ENCODE peak calls at places on chromosomes 7 and 10, in six cellular contexts. P, V, C, F, N and B are unnamed samples. For H3K9me3, the result is how much of the 10 kb centered on the place peaks cover.

GRCh38 chr10:67241435-67241834 is 315.6 kb downstream of the LRRTM3 start:
- DNase-seq in F (no peak), C (no peak), P (no peak), V (no peak), N (no peak), B (no peak)

GRCh38 chr10:200405-200804 is 65.2 kb downstream of the ZMYND11 start:
- DNase-seq in F (no peak), N (no peak), P (no peak), V (peak), C (no peak), B (no peak)

GRCh38 chr7:111112439-111112838 is 21.5 kb downstream of the LRRN3 start:
- DNase-seq in P (no peak), F (no peak), C (no peak), N (no peak), V (no peak), B (no peak)

GRCh38 chr7:41476117-41476803 is 226.6 kb downstream of the INHBA start:
- DNase-seq in F (no peak), V (no peak), C (no peak), P (no peak), N (no peak), B (no peak)

GRCh38 chr7:78099715-78100477 is 301.3 kb downstream of the PHTF2 start:
- DNase-seq in P (no peak), C (no peak), F (no peak), V (no peak), N (no peak), B (no peak)

GRCh38 chr7:525740-526139 is 6.1 kb upstream of the PDGFA start:
- DNase-seq in C (no peak), V (peak), P (peak), N (no peak), F (no peak), B (no peak)

GRCh38 chr10:23073527-23073926 is 21.9 kb upstream of the MSRB2 start:
- DNase-seq in C (no peak), P (no peak), F (no peak), N (no peak), V (no peak), B (no peak)

GRCh38 chr7:117270371-117270770 is 52.5 kb downstream of the WNT2 start:
- DNase-seq in F (no peak), P (no peak), V (no peak), N (no peak), C (no peak), B (no peak)

GRCh38 chr10:118304521-118304920 is 37.6 kb downstream of the FAM204A start:
- DNase-seq in P (no peak), N (no peak), F (no peak), V (no peak), C (no peak), B (no peak)

GRCh38 chr7:150966002-150966401 is 12.1 kb downstream of the KCNH2 start:
- DNase-seq in C (no peak), N (no peak), V (no peak), F (no peak), P (peak), B (no peak)

GRCh38 chr7:45163692-45164052 is 6.1 kb downstream of the RAMP3 start:
- DNase-seq in V (no peak), N (no peak), C (no peak), F (no peak), P (no peak), B (no peak)

GRCh38 chr7:108441392-108441955 is 14.8 kb downstream of the NRCAM start:
- DNase-seq in P (no peak), C (no peak), F (no peak), V (no peak), N (no peak), B (no peak)

GRCh38 chr7:76155938-76156337 is 45.8 kb upstream of the SRRM3 start:
- DNase-seq in C (peak), N (no peak), F (peak), V (peak), P (peak), B (no peak)

GRCh38 chr7:40221836-40222235 is 87.0 kb downstream of the SUGCT start:
- DNase-seq in C (no peak), N (no peak), F (no peak), V (peak), P (no peak), B (no peak)

GRCh38 chr10:27637601-27638000 is 108.0 kb downstream of the MKX start:
- DNase-seq in P (no peak), V (peak), C (no peak), N (no peak), F (no peak), B (no peak)
- H3K9me3 ChIP-seq in P (under half), V (under half), C (under half), N (under half), F (under half), B (under half)

GRCh38 chr10:109174526-109174925 is 748.8 kb downstream of the XPNPEP1 start:
- DNase-seq in C (no peak), N (no peak), P (no peak), F (no peak), V (no peak), B (no peak)
- H3K9me3 ChIP-seq in C (under half), N (under half), P (under half), F (under half), V (under half), B (under half)

GRCh38 chr7:95373323-95373722 is 22.9 kb downstream of the PON3 start:
- DNase-seq in N (no peak), P (no peak), V (no peak), F (no peak), C (no peak), B (no peak)

GRCh38 chr7:95375591-95376294 is 20.4 kb downstream of the PON3 start:
- DNase-seq in F (no peak), P (no peak), C (no peak), N (no peak), V (no peak), B (no peak)

GRCh38 chr7:95376632-95377380 is 19.4 kb downstream of the PON3 start:
- DNase-seq in F (no peak), P (no peak), N (no peak), C (no peak), V (no peak), B (no peak)
- H3K9me3 ChIP-seq in F (under half), P (under half), N (under half), C (under half), V (under half), B (under half)

DNA sequence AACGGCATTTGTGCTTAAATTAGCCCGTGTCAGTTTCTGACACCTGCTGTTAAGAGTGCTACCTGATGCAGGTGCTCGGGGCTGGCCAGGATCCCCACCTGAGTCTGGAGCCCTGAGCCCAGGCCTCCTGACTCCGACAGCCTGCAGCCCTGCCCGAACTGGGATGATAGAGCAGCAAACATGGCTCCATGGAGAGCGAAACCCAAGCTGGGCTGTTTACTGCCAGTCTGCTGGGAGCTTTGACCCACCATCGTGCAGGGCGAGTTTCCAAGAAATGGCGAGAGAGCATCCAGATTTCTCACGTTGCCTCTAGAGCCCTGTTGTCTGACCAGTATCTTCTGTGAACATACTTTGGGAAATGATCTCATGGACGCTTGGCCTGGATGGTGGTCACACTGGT is 66.2 kb downstream of the MGMT start:
- DNase-seq in P (no peak), F (no peak), N (no peak), V (no peak), C (no peak), B (no peak)
- H3K9me3 ChIP-seq in P (under half), F (under half), N (under half), V (under half), C (under half), B (under half)

DNA sequence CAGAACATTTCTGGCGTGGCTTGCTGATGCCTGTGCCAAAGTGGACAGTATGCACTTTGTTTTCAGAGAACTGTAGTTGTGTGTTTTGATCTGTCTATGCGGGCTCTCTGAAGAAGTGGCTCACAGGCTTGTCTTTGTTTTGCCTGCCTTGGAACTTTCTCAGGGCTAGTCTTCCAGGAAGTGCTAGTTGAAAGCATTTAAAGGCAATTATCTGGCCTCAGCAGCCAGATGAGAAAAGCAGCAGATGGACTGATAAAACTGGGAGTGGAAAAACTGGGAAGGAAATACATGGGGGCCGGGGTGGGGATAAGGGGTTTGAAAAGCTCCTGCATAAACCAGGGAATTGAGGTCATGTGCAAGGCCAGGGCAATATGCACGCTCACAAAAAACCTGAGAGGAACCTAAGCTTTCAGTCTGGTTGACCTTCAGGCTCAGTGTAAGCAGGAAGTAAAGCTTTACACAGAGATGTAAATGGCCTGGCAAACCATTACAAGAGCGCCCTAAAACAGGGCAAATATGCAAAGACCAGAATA is 94.5 kb downstream of the ZNF33B start:
- DNase-seq in F (no peak), N (no peak), V (no peak), C (no peak), P (no peak), B (no peak)
- H3K9me3 ChIP-seq in F (under half), N (under half), V (half or more), C (half or more), P (under half), B (under half)

DNA sequence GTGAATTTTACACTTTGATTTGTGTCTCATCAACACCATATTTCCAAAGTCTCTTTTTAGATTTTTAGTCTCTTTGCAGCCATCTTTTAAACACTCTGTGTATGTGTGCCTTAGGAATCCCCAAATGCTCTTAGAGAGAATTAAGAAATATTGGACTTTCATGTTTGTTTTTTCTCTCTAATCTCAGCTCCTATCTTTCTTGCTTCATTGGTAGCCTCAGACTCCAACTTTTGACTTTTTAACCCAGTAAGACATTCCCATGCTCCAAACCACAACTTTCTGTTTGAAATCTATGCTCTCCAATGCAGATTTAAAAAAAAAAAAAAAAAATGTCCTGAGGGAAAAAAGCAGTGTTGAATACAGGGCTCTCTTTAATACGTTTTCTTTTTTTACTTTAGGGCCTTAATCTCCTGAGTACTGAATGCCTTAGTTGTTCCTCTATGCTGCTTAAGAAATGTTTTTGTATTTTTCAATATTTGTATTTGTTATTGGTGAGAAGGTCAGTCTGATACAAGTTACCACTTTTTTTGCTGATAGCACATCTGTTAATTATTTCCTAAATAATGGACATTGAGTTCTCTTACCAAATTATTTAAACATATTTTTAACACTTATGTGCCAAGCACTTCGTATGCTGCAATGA is 489.9 kb downstream of the NXPH1 start:
- DNase-seq in V (no peak), N (no peak), F (no peak), P (no peak), C (no peak), B (no peak)
- H3K9me3 ChIP-seq in V (under half), N (under half), F (under half), P (under half), C (under half), B (under half)

DNA sequence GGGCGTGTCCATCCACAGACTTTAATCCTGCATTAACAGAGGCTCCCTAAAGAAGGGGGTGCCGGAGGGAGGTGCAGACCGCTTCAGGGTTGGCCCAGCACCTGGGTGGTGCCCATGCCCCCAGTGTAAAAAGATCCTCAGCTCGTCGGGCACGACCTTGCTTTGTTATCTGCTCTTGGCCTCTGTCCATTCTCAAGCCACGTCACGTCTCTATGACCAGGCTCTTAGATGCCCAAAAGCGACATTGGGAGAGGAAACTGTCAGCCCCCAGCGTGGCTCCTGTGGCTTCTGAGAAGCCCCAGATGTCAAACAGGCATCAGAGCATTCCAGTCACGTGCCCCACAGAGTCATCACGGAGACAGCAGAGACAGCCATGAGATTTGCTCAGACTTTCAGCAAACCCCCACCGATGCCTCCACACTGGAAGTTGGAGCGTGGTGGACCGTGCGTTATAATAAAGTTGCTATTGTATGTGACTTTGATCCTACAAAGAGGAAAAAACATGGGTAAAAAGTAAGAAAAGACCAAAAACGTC is 55.5 kb downstream of the PTPRN2 start:
- DNase-seq in C (no peak), V (no peak), F (no peak), P (no peak), N (no peak), B (no peak)
- H3K9me3 ChIP-seq in C (under half), V (under half), F (under half), P (under half), N (under half), B (under half)

GRCh38 chr7:57443567-57443966 is 6.4 kb upstream of the ZNF716 start:
- DNase-seq in V (no peak), N (no peak), C (no peak), P (no peak), F (no peak), B (no peak)
- H3K9me3 ChIP-seq in V (under half), N (under half), C (under half), P (under half), F (under half), B (under half)

GRCh38 chr7:134317434-134317833 is 704 bp upstream of the SLC35B4 start:
- DNase-seq in V (no peak), F (no peak), P (no peak), C (no peak), N (no peak), B (no peak)
- H3K9me3 ChIP-seq in V (under half), F (under half), P (under half), C (under half), N (under half), B (under half)